ENCODE peak calls at places on chromosome 19, in eight cellular contexts. One of them, this sample, is unnamed.

GRCh38 chr19:53883741-53884140 is 1.7 kb downstream of the PRKCG start:
- DNase-seq in CD8-positive, alpha-beta memory T cell: no peak
- DNase-seq in CD4-positive, CD25-positive, alpha-beta regulatory T cell: no peak
- DNase-seq in NCI-H2081: no peak
- DNase-seq in LHCN-M2: no peak
- DNase-seq in T-helper 2 cell: no peak
- DNase-seq in NCI-H345: no peak
- DNase-seq in NCI-H1436: no peak
- DNase-seq in this sample: no peak

GRCh38 chr19:49395581-49396407 is 7.7 kb downstream of the KASH5 start:
- DNase-seq in CD8-positive, alpha-beta memory T cell: no peak
- DNase-seq in T-helper 2 cell: no peak
- DNase-seq in CD4-positive, CD25-positive, alpha-beta regulatory T cell: no peak
- DNase-seq in LHCN-M2: no peak
- DNase-seq in NCI-H1436: no peak
- DNase-seq in NCI-H345: no peak
- DNase-seq in NCI-H2081: no peak
- DNase-seq in this sample: no peak

GRCh38 chr19:35262101-35262761 is 6.5 kb upstream of the USF2 start:
- DNase-seq in CD4-positive, CD25-positive, alpha-beta regulatory T cell: no peak
- DNase-seq in CD8-positive, alpha-beta memory T cell: no peak
- DNase-seq in NCI-H345: no peak
- DNase-seq in LHCN-M2: no peak
- DNase-seq in T-helper 2 cell: no peak
- DNase-seq in NCI-H1436: no peak
- DNase-seq in NCI-H2081: no peak
- DNase-seq in this sample: no peak

GRCh38 chr19:34996978-34997640 is 3.0 kb upstream of the GRAMD1A start:
- DNase-seq in T-helper 2 cell: no peak
- DNase-seq in NCI-H2081: no peak
- DNase-seq in LHCN-M2: no peak
- DNase-seq in CD4-positive, CD25-positive, alpha-beta regulatory T cell: peak; percentile 68
- DNase-seq in CD8-positive, alpha-beta memory T cell: peak; percentile 51
- DNase-seq in NCI-H1436: no peak
- DNase-seq in NCI-H345: no peak
- DNase-seq in this sample: no peak

GRCh38 chr19:43634877-43635560 is 4.6 kb downstream of the CADM4 start:
- DNase-seq in NCI-H2081: no peak
- DNase-seq in LHCN-M2: peak; percentile 33
- DNase-seq in NCI-H1436: peak; percentile 2
- DNase-seq in CD4-positive, CD25-positive, alpha-beta regulatory T cell: no peak
- DNase-seq in T-helper 2 cell: no peak
- DNase-seq in CD8-positive, alpha-beta memory T cell: no peak
- DNase-seq in NCI-H345: no peak
- DNase-seq in this sample: no peak

GRCh38 chr19:49436381-49437017 is 4.8 kb downstream of the SLC17A7 start:
- DNase-seq in NCI-H2081: no peak
- DNase-seq in T-helper 2 cell: peak; percentile 51
- DNase-seq in LHCN-M2: no peak
- DNase-seq in NCI-H1436: no peak
- DNase-seq in CD8-positive, alpha-beta memory T cell: peak; percentile 38
- DNase-seq in CD4-positive, CD25-positive, alpha-beta regulatory T cell: no peak
- DNase-seq in NCI-H345: no peak
- DNase-seq in this sample: no peak

GRCh38 chr19:1987197-1988187 is 28.0 kb downstream of the BTBD2 start:
- DNase-seq in NCI-H1436: no peak
- DNase-seq in NCI-H2081: no peak
- DNase-seq in CD8-positive, alpha-beta memory T cell: no peak
- DNase-seq in CD4-positive, CD25-positive, alpha-beta regulatory T cell: no peak
- DNase-seq in LHCN-M2: no peak
- DNase-seq in NCI-H345: no peak
- DNase-seq in T-helper 2 cell: no peak
- DNase-seq in this sample: no peak

GRCh38 chr19:50450369-50451222 is 17.9 kb downstream of the MYBPC2 start:
- DNase-seq in CD4-positive, CD25-positive, alpha-beta regulatory T cell: no peak
- DNase-seq in CD8-positive, alpha-beta memory T cell: no peak
- DNase-seq in LHCN-M2: no peak
- DNase-seq in NCI-H2081: no peak
- DNase-seq in T-helper 2 cell: no peak
- DNase-seq in NCI-H345: no peak
- DNase-seq in NCI-H1436: no peak
- DNase-seq in this sample: no peak

GRCh38 chr19:15584541-15585115 is 30.4 kb upstream of the CYP4F8 start:
- DNase-seq in CD8-positive, alpha-beta memory T cell: peak; percentile 58
- DNase-seq in NCI-H345: peak; percentile 4
- DNase-seq in LHCN-M2: peak; percentile 35
- DNase-seq in T-helper 2 cell: peak; percentile 74
- DNase-seq in NCI-H1436: peak; percentile 49
- DNase-seq in NCI-H2081: peak; percentile 45
- DNase-seq in CD4-positive, CD25-positive, alpha-beta regulatory T cell: peak; percentile 69
- DNase-seq in this sample: peak; percentile 12

GRCh38 chr19:53596056-53596455 is 35.7 kb upstream of the DPRX start:
- DNase-seq in NCI-H345: no peak
- DNase-seq in NCI-H1436: no peak
- DNase-seq in T-helper 2 cell: no peak
- DNase-seq in LHCN-M2: no peak
- DNase-seq in CD8-positive, alpha-beta memory T cell: no peak
- DNase-seq in NCI-H2081: no peak
- DNase-seq in CD4-positive, CD25-positive, alpha-beta regulatory T cell: no peak
- DNase-seq in this sample: no peak

GRCh38 chr19:44806271-44806670 is 2.6 kb upstream of the BCAM start:
- DNase-seq in NCI-H2081: no peak
- DNase-seq in NCI-H345: no peak
- DNase-seq in T-helper 2 cell: no peak
- DNase-seq in LHCN-M2: no peak
- DNase-seq in NCI-H1436: no peak
- DNase-seq in CD4-positive, CD25-positive, alpha-beta regulatory T cell: no peak
- DNase-seq in CD8-positive, alpha-beta memory T cell: no peak
- DNase-seq in this sample: no peak

GRCh38 chr19:45469835-45470146 is 2.0 kb downstream of the FOSB start:
- DNase-seq in CD8-positive, alpha-beta memory T cell: no peak
- DNase-seq in T-helper 2 cell: no peak
- DNase-seq in LHCN-M2: peak; percentile 67
- DNase-seq in NCI-H1436: peak; percentile 83
- DNase-seq in NCI-H2081: peak; percentile 83
- DNase-seq in CD4-positive, CD25-positive, alpha-beta regulatory T cell: no peak
- DNase-seq in NCI-H345: peak; percentile 75
- DNase-seq in this sample: no peak

GRCh38 chr19:6059996-6060599 is 50.2 kb downstream of the RFX2 start:
- DNase-seq in CD8-positive, alpha-beta memory T cell: no peak
- DNase-seq in T-helper 2 cell: no peak
- DNase-seq in LHCN-M2: no peak
- DNase-seq in NCI-H345: no peak
- DNase-seq in NCI-H2081: no peak
- DNase-seq in NCI-H1436: no peak
- DNase-seq in CD4-positive, CD25-positive, alpha-beta regulatory T cell: no peak
- DNase-seq in this sample: no peak

GRCh38 chr19:50548191-50549058 is 19.8 kb downstream of the LRRC4B start:
- DNase-seq in NCI-H2081: no peak
- DNase-seq in LHCN-M2: no peak
- DNase-seq in CD8-positive, alpha-beta memory T cell: no peak
- DNase-seq in NCI-H1436: no peak
- DNase-seq in NCI-H345: no peak
- DNase-seq in CD4-positive, CD25-positive, alpha-beta regulatory T cell: no peak
- DNase-seq in T-helper 2 cell: no peak
- DNase-seq in this sample: no peak

GRCh38 chr19:53131085-53131484 is 1.6 kb downstream of the ZNF415 start:
- DNase-seq in LHCN-M2: no peak
- DNase-seq in NCI-H345: no peak
- DNase-seq in NCI-H1436: no peak
- DNase-seq in CD8-positive, alpha-beta memory T cell: no peak
- DNase-seq in NCI-H2081: no peak
- DNase-seq in CD4-positive, CD25-positive, alpha-beta regulatory T cell: no peak
- DNase-seq in T-helper 2 cell: no peak
- DNase-seq in this sample: no peak

GRCh38 chr19:38557205-38557799 is 60.5 kb downstream of the MAP4K1 start:
- DNase-seq in NCI-H2081: no peak
- DNase-seq in T-helper 2 cell: no peak
- DNase-seq in NCI-H1436: no peak
- DNase-seq in CD8-positive, alpha-beta memory T cell: peak; percentile 50
- DNase-seq in CD4-positive, CD25-positive, alpha-beta regulatory T cell: peak; percentile 19
- DNase-seq in NCI-H345: no peak
- DNase-seq in LHCN-M2: no peak
- DNase-seq in this sample: no peak

GRCh38 chr19:45677351-45678230 is 9.6 kb downstream of the GIPR start:
- DNase-seq in NCI-H2081: peak; percentile 59
- DNase-seq in NCI-H345: no peak
- DNase-seq in LHCN-M2: peak; percentile 73
- DNase-seq in NCI-H1436: peak; percentile 84
- DNase-seq in CD4-positive, CD25-positive, alpha-beta regulatory T cell: peak; percentile 80
- DNase-seq in T-helper 2 cell: peak; percentile 85
- DNase-seq in CD8-positive, alpha-beta memory T cell: peak; percentile 66
- DNase-seq in this sample: peak; percentile 90

GRCh38 chr19:50358483-50359431 is 6.7 kb downstream of the NAPSA start:
- DNase-seq in LHCN-M2: no peak
- DNase-seq in NCI-H2081: peak; percentile 58
- DNase-seq in NCI-H1436: peak; percentile 67
- DNase-seq in NCI-H345: peak; percentile 70
- DNase-seq in CD8-positive, alpha-beta memory T cell: peak; percentile 72
- DNase-seq in T-helper 2 cell: peak; percentile 74
- DNase-seq in CD4-positive, CD25-positive, alpha-beta regulatory T cell: peak; percentile 83
- DNase-seq in this sample: peak; percentile 37

GRCh38 chr19:1475751-1476437 is 3.1 kb downstream of the C19orf25 start:
- DNase-seq in CD8-positive, alpha-beta memory T cell: no peak
- DNase-seq in NCI-H1436: no peak
- DNase-seq in NCI-H2081: no peak
- DNase-seq in NCI-H345: no peak
- DNase-seq in T-helper 2 cell: no peak
- DNase-seq in LHCN-M2: no peak
- DNase-seq in CD4-positive, CD25-positive, alpha-beta regulatory T cell: no peak
- DNase-seq in this sample: no peak

GRCh38 chr19:1327125-1327524 is 41.5 kb downstream of the EFNA2 start:
- DNase-seq in NCI-H345: no peak
- DNase-seq in NCI-H1436: no peak
- DNase-seq in CD8-positive, alpha-beta memory T cell: no peak
- DNase-seq in T-helper 2 cell: no peak
- DNase-seq in LHCN-M2: no peak
- DNase-seq in NCI-H2081: no peak
- DNase-seq in CD4-positive, CD25-positive, alpha-beta regulatory T cell: no peak
- DNase-seq in this sample: no peak

GRCh38 chr19:45547965-45548609 is 36.5 kb downstream of the OPA3 start:
- DNase-seq in CD4-positive, CD25-positive, alpha-beta regulatory T cell: no peak
- DNase-seq in NCI-H345: no peak
- DNase-seq in LHCN-M2: peak; percentile 38
- DNase-seq in NCI-H2081: no peak
- DNase-seq in CD8-positive, alpha-beta memory T cell: no peak
- DNase-seq in NCI-H1436: no peak
- DNase-seq in T-helper 2 cell: no peak
- DNase-seq in this sample: no peak

GRCh38 chr19:14494910-14495677 is 833 bp downstream of the GIPC1 start:
- DNase-seq in T-helper 2 cell: no peak
- DNase-seq in CD8-positive, alpha-beta memory T cell: no peak
- DNase-seq in CD4-positive, CD25-positive, alpha-beta regulatory T cell: no peak
- DNase-seq in NCI-H345: no peak
- DNase-seq in LHCN-M2: no peak
- DNase-seq in NCI-H2081: no peak
- DNase-seq in NCI-H1436: no peak
- DNase-seq in this sample: no peak

GRCh38 chr19:4358709-4359626 is 15.6 kb downstream of the MPND start:
- DNase-seq in LHCN-M2: no peak
- DNase-seq in CD8-positive, alpha-beta memory T cell: no peak
- DNase-seq in NCI-H345: no peak
- DNase-seq in T-helper 2 cell: no peak
- DNase-seq in NCI-H1436: no peak
- DNase-seq in CD4-positive, CD25-positive, alpha-beta regulatory T cell: no peak
- DNase-seq in NCI-H2081: no peak
- DNase-seq in this sample: no peak

GRCh38 chr19:49851456-49852259 is 699 bp downstream of the PTOV1 start:
- DNase-seq in NCI-H2081: no peak
- DNase-seq in NCI-H1436: peak; percentile 66
- DNase-seq in LHCN-M2: no peak
- DNase-seq in CD8-positive, alpha-beta memory T cell: no peak
- DNase-seq in T-helper 2 cell: peak; percentile 23
- DNase-seq in CD4-positive, CD25-positive, alpha-beta regulatory T cell: no peak
- DNase-seq in NCI-H345: peak; percentile 49
- DNase-seq in this sample: no peak

GRCh38 chr19:46296722-46297431 is at the start of gene HIF3A:
- DNase-seq in NCI-H2081: no peak
- DNase-seq in CD8-positive, alpha-beta memory T cell: no peak
- DNase-seq in LHCN-M2: no peak
- DNase-seq in CD4-positive, CD25-positive, alpha-beta regulatory T cell: no peak
- DNase-seq in NCI-H1436: peak; percentile 41
- DNase-seq in T-helper 2 cell: no peak
- DNase-seq in NCI-H345: peak; percentile 87
- DNase-seq in this sample: no peak

GRCh38 chr19:42397315-42398166 is 7.4 kb upstream of the CNFN start:
- DNase-seq in T-helper 2 cell: no peak
- DNase-seq in NCI-H1436: no peak
- DNase-seq in NCI-H2081: no peak
- DNase-seq in LHCN-M2: no peak
- DNase-seq in NCI-H345: no peak
- DNase-seq in CD4-positive, CD25-positive, alpha-beta regulatory T cell: no peak
- DNase-seq in CD8-positive, alpha-beta memory T cell: no peak
- DNase-seq in this sample: no peak

GRCh38 chr19:4327252-4327876 is 11.3 kb downstream of the STAP2 start:
- DNase-seq in NCI-H2081: no peak
- DNase-seq in NCI-H345: peak; percentile 92
- DNase-seq in CD4-positive, CD25-positive, alpha-beta regulatory T cell: peak; percentile 38
- DNase-seq in T-helper 2 cell: peak; percentile 65
- DNase-seq in NCI-H1436: peak; percentile 57
- DNase-seq in LHCN-M2: peak; percentile 24
- DNase-seq in CD8-positive, alpha-beta memory T cell: peak; percentile 57
- DNase-seq in this sample: peak; percentile 55

GRCh38 chr19:51457351-51458013 is 772 bp downstream of the SIGLEC8 start:
- DNase-seq in NCI-H2081: no peak
- DNase-seq in NCI-H345: no peak
- DNase-seq in CD4-positive, CD25-positive, alpha-beta regulatory T cell: no peak
- DNase-seq in CD8-positive, alpha-beta memory T cell: no peak
- DNase-seq in LHCN-M2: no peak
- DNase-seq in NCI-H1436: no peak
- DNase-seq in T-helper 2 cell: no peak
- DNase-seq in this sample: no peak

GRCh38 chr19:45601524-45602522 is at the start of gene GPR4:
- DNase-seq in NCI-H2081: no peak
- DNase-seq in NCI-H1436: no peak
- DNase-seq in NCI-H345: no peak
- DNase-seq in LHCN-M2: no peak
- DNase-seq in T-helper 2 cell: no peak
- DNase-seq in CD8-positive, alpha-beta memory T cell: no peak
- DNase-seq in CD4-positive, CD25-positive, alpha-beta regulatory T cell: no peak
- DNase-seq in this sample: no peak

GRCh38 chr19:34023381-34023780 is 148.9 kb upstream of the LSM14A start:
- DNase-seq in NCI-H345: no peak
- DNase-seq in CD4-positive, CD25-positive, alpha-beta regulatory T cell: no peak
- DNase-seq in NCI-H1436: no peak
- DNase-seq in CD8-positive, alpha-beta memory T cell: no peak
- DNase-seq in T-helper 2 cell: no peak
- DNase-seq in NCI-H2081: no peak
- DNase-seq in LHCN-M2: no peak
- DNase-seq in this sample: no peak

GRCh38 chr19:5880604-5881078 is 10.3 kb upstream of the FUT5 start:
- DNase-seq in NCI-H2081: no peak
- DNase-seq in NCI-H1436: no peak
- DNase-seq in LHCN-M2: no peak
- DNase-seq in CD8-positive, alpha-beta memory T cell: no peak
- DNase-seq in CD4-positive, CD25-positive, alpha-beta regulatory T cell: no peak
- DNase-seq in NCI-H345: no peak
- DNase-seq in T-helper 2 cell: no peak
- DNase-seq in this sample: no peak

GRCh38 chr19:30669329-30670010 is 297.3 kb downstream of the ZNF536 start:
- DNase-seq in LHCN-M2: peak; percentile 22
- DNase-seq in CD4-positive, CD25-positive, alpha-beta regulatory T cell: no peak
- DNase-seq in CD8-positive, alpha-beta memory T cell: peak; percentile 10
- DNase-seq in NCI-H345: peak; percentile 42
- DNase-seq in NCI-H2081: peak; percentile 42
- DNase-seq in NCI-H1436: peak; percentile 56
- DNase-seq in T-helper 2 cell: peak; percentile 15
- DNase-seq in this sample: no peak

GRCh38 chr19:55858401-55858800 is 22.1 kb downstream of the NLRP4 start:
- DNase-seq in NCI-H345: no peak
- DNase-seq in LHCN-M2: no peak
- DNase-seq in CD8-positive, alpha-beta memory T cell: no peak
- DNase-seq in NCI-H2081: no peak
- DNase-seq in T-helper 2 cell: no peak
- DNase-seq in NCI-H1436: no peak
- DNase-seq in CD4-positive, CD25-positive, alpha-beta regulatory T cell: no peak
- DNase-seq in this sample: no peak

GRCh38 chr19:10110972-10111317 is 548 bp upstream of the P2RY11 start:
- DNase-seq in LHCN-M2: no peak
- DNase-seq in NCI-H345: no peak
- DNase-seq in CD8-positive, alpha-beta memory T cell: no peak
- DNase-seq in T-helper 2 cell: no peak
- DNase-seq in NCI-H2081: no peak
- DNase-seq in CD4-positive, CD25-positive, alpha-beta regulatory T cell: no peak
- DNase-seq in NCI-H1436: no peak
- DNase-seq in this sample: no peak

This sample was measured in NCI-H187.